ENCODE peak calls at places on chromosomes 7 and 10, in eight cellular contexts. R, I, O, T, Z, J, P and D are unnamed samples.
A peak's percentile ranks its signal among the peaks of the same experiment; 100 is the strongest.

GRCh38 chr10:71774916-71775702 is 1.8 kb upstream of the VSIR start:
- DNase-seq in O (no peak), J (no peak), I (no peak), R (no peak), Z (peak; percentile 41), T (no peak), P (no peak), D (no peak)

GRCh38 chr10:46096909-46097575 is 51.0 kb upstream of the MSMB start:
- DNase-seq in Z (no peak), J (no peak), P (peak; percentile 83), O (no peak), I (no peak), R (no peak), T (peak; percentile 20), D (no peak)

GRCh38 chr10:27407271-27407670 is 96.8 kb upstream of the RAB18 start:
- DNase-seq in O (no peak), J (no peak), R (no peak), T (no peak), P (no peak), I (no peak), Z (no peak), D (no peak)

GRCh38 chr10:21751341-21752310 is 217.6 kb downstream of the MLLT10 start:
- DNase-seq in Z (no peak), J (no peak), I (no peak), R (no peak), P (no peak), T (no peak), O (no peak), D (no peak)

GRCh38 chr7:5677538-5678294 is 103.7 kb downstream of the RNF216 start:
- DNase-seq in O (peak; percentile 63), I (peak; percentile 88), P (peak; percentile 34), Z (peak; percentile 63), T (peak; percentile 75), R (peak; percentile 55), J (peak; percentile 83), D (peak; percentile 83)

GRCh38 chr10:29104661-29105369 is 184.1 kb upstream of the LYZL1 start:
- DNase-seq in Z (no peak), O (no peak), P (peak; percentile 38), R (peak; percentile 25), J (no peak), T (no peak), I (no peak), D (peak; percentile 5)

GRCh38 chr7:150717821-150718420 is 1.5 kb downstream of the GIMAP1 start:
- DNase-seq in T (no peak), I (no peak), P (no peak), O (no peak), Z (no peak), R (no peak), J (no peak), D (no peak)

GRCh38 chr10:93465806-93466675 is 16.1 kb downstream of the MYOF start:
- DNase-seq in I (peak; percentile 96), R (peak; percentile 95), T (no peak), J (peak; percentile 92), O (peak; percentile 98), P (peak; percentile 18), Z (peak; percentile 74), D (peak; percentile 93)

GRCh38 chr7:148078126-148078525 is 512.4 kb upstream of the C7orf33 start:
- DNase-seq in P (no peak), O (no peak), T (no peak), J (no peak), Z (no peak), R (no peak), I (no peak), D (no peak)

GRCh38 chr7:157250605-157251228 is 86.1 kb upstream of the DNAJB6 start:
- DNase-seq in I (no peak), T (peak; percentile 73), Z (no peak), R (peak; percentile 38), J (peak; percentile 63), P (peak; percentile 61), O (peak; percentile 51), D (peak; percentile 74)

GRCh38 chr7:24381919-24382505 is 98.0 kb downstream of the NPY start:
- DNase-seq in O (peak; percentile 12), P (peak; percentile 8), J (peak; percentile 18), T (peak; percentile 46), R (peak; percentile 37), I (no peak), Z (no peak), D (peak; percentile 40)

GRCh38 chr10:103852189-103852711 is 3.1 kb downstream of the SH3PXD2A start:
- DNase-seq in P (no peak), T (no peak), J (peak; percentile 83), R (no peak), O (no peak), I (peak; percentile 83), Z (peak; percentile 44), D (peak; percentile 44)

GRCh38 chr10:19977097-19977521 is 160.9 kb downstream of the PLXDC2 start:
- DNase-seq in J (no peak), I (no peak), T (no peak), P (no peak), O (no peak), Z (no peak), R (no peak), D (no peak)

GRCh38 chr7:107387077-107387476 is 82.8 kb upstream of the GPR22 start:
- DNase-seq in O (no peak), J (peak; percentile 45), R (no peak), Z (peak; percentile 58), T (peak; percentile 34), P (no peak), I (no peak), D (peak; percentile 45)

GRCh38 chr7:150986099-150986512 is 4.7 kb upstream of the NOS3 start:
- DNase-seq in R (peak; percentile 79), Z (peak; percentile 66), T (peak; percentile 87), O (peak; percentile 38), I (no peak), P (no peak), J (peak; percentile 48), D (peak; percentile 58)

GRCh38 chr10:33539137-33539536 is 204.7 kb upstream of the NRP1 start:
- DNase-seq in Z (no peak), O (no peak), I (no peak), P (no peak), T (no peak), J (no peak), R (no peak), D (no peak)

GRCh38 chr7:8638076-8638475 is 204.7 kb downstream of the NXPH1 start:
- DNase-seq in O (no peak), T (no peak), P (no peak), R (no peak), I (no peak), J (no peak), Z (no peak), D (no peak)

GRCh38 chr7:129262333-129262732 is 37.5 kb downstream of the AHCYL2 start:
- DNase-seq in R (no peak), I (no peak), Z (no peak), J (no peak), O (no peak), T (no peak), P (no peak), D (no peak)

GRCh38 chr10:86711957-86712708 is 43.8 kb downstream of the LDB3 start:
- DNase-seq in O (peak; percentile 17), T (no peak), R (peak; percentile 76), Z (no peak), J (peak; percentile 34), I (peak; percentile 80), P (no peak), D (peak; percentile 33)

GRCh38 chr7:100568176-100568935 is 5.3 kb downstream of the SAP25 start:
- DNase-seq in J (no peak), O (no peak), P (peak; percentile 93), R (no peak), I (no peak), T (no peak), Z (no peak), D (no peak)

GRCh38 chr7:90111-91063 is 102.0 kb upstream of the FAM20C start:
- DNase-seq in I (peak; percentile 65), J (peak; percentile 88), T (no peak), Z (no peak), O (peak; percentile 43), P (no peak), R (no peak), D (peak; percentile 83)
- TF ChIP-seq CTCF in I (no peak), J (no peak), T (no peak), Z (no peak), O (no peak), P (no peak), R (no peak), D (no peak)

DNA sequence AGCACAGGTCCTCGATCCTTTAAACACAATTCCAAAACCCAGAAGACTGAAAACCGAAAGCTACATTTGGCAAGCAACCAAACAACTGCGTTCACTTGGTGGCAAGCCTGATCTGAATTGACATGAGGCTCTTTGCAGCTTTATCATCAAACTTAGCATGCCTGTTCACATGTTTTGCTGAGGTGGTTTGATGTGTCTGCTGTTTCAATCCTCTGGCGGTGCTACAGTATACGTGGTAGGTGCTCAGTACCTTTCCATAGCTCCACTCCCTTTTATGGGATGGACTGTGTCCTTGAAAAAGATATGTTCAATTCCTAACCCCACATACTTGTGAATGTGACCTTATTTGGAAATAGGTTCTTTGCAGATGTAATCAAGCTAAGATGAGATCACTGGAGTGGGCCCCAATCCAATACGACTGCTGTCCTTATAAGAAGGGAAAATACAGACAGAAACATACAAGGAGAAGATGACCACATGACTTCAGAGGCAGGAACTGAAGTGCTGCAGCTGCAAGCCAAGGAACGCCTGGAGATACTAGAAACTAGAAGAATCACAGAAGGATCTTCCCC is 33.4 kb downstream of the CCDC6 start:
- DNase-seq in O (peak; percentile 80), J (peak; percentile 87), I (peak; percentile 92), T (peak; percentile 28), P (peak; percentile 55), Z (no peak), R (no peak), D (peak; percentile 97)
- H3K4me3 ChIP-seq in O (peak overlapping the region; percentile 6), J (no peak overlapping the region), I (peak overlapping the region; percentile 13), T (no peak overlapping the region), P (no peak overlapping the region), Z (no peak overlapping the region), R (no peak overlapping the region), D (peak overlapping the region; percentile 31)

DNA sequence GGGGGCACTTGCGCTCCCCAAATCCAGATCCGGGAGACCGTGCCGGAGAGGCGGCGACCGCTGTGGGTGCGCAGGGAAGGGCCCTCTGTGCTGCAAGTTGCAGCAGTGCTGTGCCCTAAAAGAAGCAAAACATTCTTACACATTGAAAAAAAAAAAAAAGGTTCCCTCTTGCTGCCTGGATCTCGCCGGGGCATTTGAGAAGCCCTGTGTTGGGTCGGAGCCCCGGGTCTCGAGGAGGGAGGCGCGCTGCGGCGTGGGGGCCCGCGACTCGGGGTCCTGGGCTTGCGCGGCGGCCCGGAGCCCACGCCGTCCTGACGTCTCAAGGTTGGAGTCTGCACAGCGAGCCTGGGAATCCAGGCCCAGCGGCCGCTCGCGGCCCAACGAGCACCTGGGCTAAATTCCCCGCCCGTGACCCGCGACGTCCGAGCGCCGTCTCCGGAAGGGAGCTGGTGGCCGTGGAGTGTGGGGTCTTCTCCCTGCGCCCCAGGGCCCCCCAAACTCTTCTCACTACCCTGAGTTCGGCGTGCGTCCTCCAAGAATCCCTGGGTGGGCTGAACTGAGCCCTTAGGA is 1.3 kb upstream of the CTBP2 start:
- DNase-seq in R (no peak), I (no peak), T (peak; percentile 55), J (peak; percentile 67), P (no peak), Z (peak; percentile 39), O (no peak), D (no peak)
- TF ChIP-seq CTCF in R (peak; percentile 52), I (peak; percentile 7), T (no peak), J (no peak), P (no peak), Z (peak; percentile 71), O (peak; percentile 64), D (peak; percentile 38)

GRCh38 chr10:30554443-30554831 is 75.1 kb downstream of the LYZL2 start:
- DNase-seq in T (no peak), J (peak; percentile 2), P (no peak), Z (no peak), O (no peak), R (no peak), I (no peak), D (no peak)
- H3K4me3 ChIP-seq in T (no peak overlapping the region), J (no peak overlapping the region), P (no peak overlapping the region), Z (peak overlapping the region; percentile 17), O (no peak overlapping the region), R (no peak overlapping the region), I (peak overlapping the region; percentile 1), D (no peak overlapping the region)

GRCh38 chr7:27194002-27194352 is 5.9 kb downstream of the HOXA13 start:
- DNase-seq in J (no peak), R (no peak), I (no peak), T (no peak), O (no peak), P (no peak), Z (no peak), D (no peak)
- TF ChIP-seq CTCF in J (no peak), R (no peak), I (no peak), T (no peak), O (no peak), P (no peak), Z (no peak), D (no peak)